ENCODE peak calls at places on chromosomes 7 and 10, in ten cellular contexts. One of them, this sample, is unnamed.

GRCh38 chr10:86068532-86069337 is 297.9 kb downstream of the GRID1 start:
- DNase-seq in AG04450: no peak
- DNase-seq in astrocyte of the spinal cord: no peak
- DNase-seq in fibroblast of pulmonary artery: no peak
- DNase-seq in gastrocnemius medialis: no peak
- DNase-seq in naive thymus-derived CD4-positive, alpha-beta T cell: no peak
- DNase-seq in K562: no peak
- DNase-seq in ascending aorta: no peak
- DNase-seq in HCT116: no peak
- DNase-seq in tibial nerve: no peak
- DNase-seq in this sample: no peak

GRCh38 chr10:29426420-29426819 is 137.6 kb downstream of the LYZL1 start:
- DNase-seq in fibroblast of pulmonary artery: no peak
- DNase-seq in astrocyte of the spinal cord: no peak
- DNase-seq in HCT116: no peak
- DNase-seq in tibial nerve: no peak
- DNase-seq in gastrocnemius medialis: no peak
- DNase-seq in naive thymus-derived CD4-positive, alpha-beta T cell: no peak
- DNase-seq in K562: no peak
- DNase-seq in AG04450: no peak
- DNase-seq in ascending aorta: no peak
- DNase-seq in this sample: no peak

GRCh38 chr7:13240349-13240748 is 552.9 kb downstream of the ARL4A start:
- DNase-seq in ascending aorta: no peak
- DNase-seq in naive thymus-derived CD4-positive, alpha-beta T cell: no peak
- DNase-seq in HCT116: peak; percentile 24
- DNase-seq in tibial nerve: no peak
- DNase-seq in AG04450: peak; percentile 0
- DNase-seq in astrocyte of the spinal cord: peak; percentile 53
- DNase-seq in K562: no peak
- DNase-seq in gastrocnemius medialis: no peak
- DNase-seq in fibroblast of pulmonary artery: peak; percentile 41
- DNase-seq in this sample: no peak

GRCh38 chr7:66206116-66206908 is 1.2 kb downstream of the TPST1 start:
- DNase-seq in gastrocnemius medialis: no peak
- DNase-seq in fibroblast of pulmonary artery: no peak
- DNase-seq in astrocyte of the spinal cord: no peak
- DNase-seq in naive thymus-derived CD4-positive, alpha-beta T cell: no peak
- DNase-seq in AG04450: no peak
- DNase-seq in tibial nerve: no peak
- DNase-seq in HCT116: no peak
- DNase-seq in K562: no peak
- DNase-seq in ascending aorta: no peak
- DNase-seq in this sample: no peak

GRCh38 chr10:119301397-119301796 is 94.0 kb downstream of the GRK5 start:
- DNase-seq in gastrocnemius medialis: no peak
- DNase-seq in tibial nerve: no peak
- DNase-seq in K562: no peak
- DNase-seq in ascending aorta: no peak
- DNase-seq in naive thymus-derived CD4-positive, alpha-beta T cell: peak; percentile 63
- DNase-seq in astrocyte of the spinal cord: no peak
- DNase-seq in HCT116: no peak
- DNase-seq in fibroblast of pulmonary artery: no peak
- DNase-seq in AG04450: no peak
- DNase-seq in this sample: peak; percentile 56

GRCh38 chr10:46992794-46993552 is 81.7 kb downstream of the PTPN20 start:
- DNase-seq in gastrocnemius medialis: no peak
- DNase-seq in tibial nerve: peak; percentile 43
- DNase-seq in ascending aorta: no peak
- DNase-seq in AG04450: no peak
- DNase-seq in K562: peak; percentile 41
- DNase-seq in astrocyte of the spinal cord: peak; percentile 47
- DNase-seq in fibroblast of pulmonary artery: peak; percentile 53
- DNase-seq in HCT116: peak; percentile 45
- DNase-seq in naive thymus-derived CD4-positive, alpha-beta T cell: no peak
- DNase-seq in this sample: peak; percentile 50

GRCh38 chr7:116571037-116571436 is 46.2 kb downstream of the CAV1 start:
- DNase-seq in naive thymus-derived CD4-positive, alpha-beta T cell: no peak
- DNase-seq in HCT116: no peak
- DNase-seq in tibial nerve: no peak
- DNase-seq in ascending aorta: no peak
- DNase-seq in fibroblast of pulmonary artery: peak; percentile 77
- DNase-seq in K562: no peak
- DNase-seq in AG04450: no peak
- DNase-seq in astrocyte of the spinal cord: peak; percentile 88
- DNase-seq in gastrocnemius medialis: no peak
- DNase-seq in this sample: no peak

GRCh38 chr7:151459726-151460473 is 20.0 kb upstream of the CRYGN start:
- DNase-seq in tibial nerve: peak; percentile 80
- DNase-seq in fibroblast of pulmonary artery: peak; percentile 94
- DNase-seq in K562: no peak
- DNase-seq in HCT116: peak; percentile 57
- DNase-seq in AG04450: peak; percentile 72
- DNase-seq in naive thymus-derived CD4-positive, alpha-beta T cell: no peak
- DNase-seq in astrocyte of the spinal cord: peak; percentile 88
- DNase-seq in ascending aorta: peak; percentile 52
- DNase-seq in gastrocnemius medialis: peak; percentile 87
- DNase-seq in this sample: no peak

GRCh38 chr7:732094-732541 is 5.0 kb upstream of the PRKAR1B start:
- DNase-seq in HCT116: peak; percentile 24
- DNase-seq in tibial nerve: no peak
- DNase-seq in gastrocnemius medialis: peak; percentile 56
- DNase-seq in naive thymus-derived CD4-positive, alpha-beta T cell: no peak
- DNase-seq in astrocyte of the spinal cord: peak; percentile 71
- DNase-seq in ascending aorta: no peak
- DNase-seq in AG04450: no peak
- DNase-seq in K562: peak; percentile 11
- DNase-seq in fibroblast of pulmonary artery: no peak
- DNase-seq in this sample: no peak

GRCh38 chr7:11623093-11623678 is 208.8 kb downstream of the THSD7A start:
- DNase-seq in ascending aorta: no peak
- DNase-seq in K562: no peak
- DNase-seq in astrocyte of the spinal cord: no peak
- DNase-seq in gastrocnemius medialis: no peak
- DNase-seq in naive thymus-derived CD4-positive, alpha-beta T cell: no peak
- DNase-seq in fibroblast of pulmonary artery: no peak
- DNase-seq in AG04450: no peak
- DNase-seq in HCT116: no peak
- DNase-seq in tibial nerve: no peak
- DNase-seq in this sample: no peak

GRCh38 chr7:19144661-19145428 is at the start of gene FERD3L:
- DNase-seq in fibroblast of pulmonary artery: no peak
- DNase-seq in AG04450: no peak
- DNase-seq in naive thymus-derived CD4-positive, alpha-beta T cell: no peak
- DNase-seq in HCT116: no peak
- DNase-seq in gastrocnemius medialis: no peak
- DNase-seq in K562: no peak
- DNase-seq in astrocyte of the spinal cord: no peak
- DNase-seq in tibial nerve: no peak
- DNase-seq in ascending aorta: no peak
- DNase-seq in this sample: no peak

DNA sequence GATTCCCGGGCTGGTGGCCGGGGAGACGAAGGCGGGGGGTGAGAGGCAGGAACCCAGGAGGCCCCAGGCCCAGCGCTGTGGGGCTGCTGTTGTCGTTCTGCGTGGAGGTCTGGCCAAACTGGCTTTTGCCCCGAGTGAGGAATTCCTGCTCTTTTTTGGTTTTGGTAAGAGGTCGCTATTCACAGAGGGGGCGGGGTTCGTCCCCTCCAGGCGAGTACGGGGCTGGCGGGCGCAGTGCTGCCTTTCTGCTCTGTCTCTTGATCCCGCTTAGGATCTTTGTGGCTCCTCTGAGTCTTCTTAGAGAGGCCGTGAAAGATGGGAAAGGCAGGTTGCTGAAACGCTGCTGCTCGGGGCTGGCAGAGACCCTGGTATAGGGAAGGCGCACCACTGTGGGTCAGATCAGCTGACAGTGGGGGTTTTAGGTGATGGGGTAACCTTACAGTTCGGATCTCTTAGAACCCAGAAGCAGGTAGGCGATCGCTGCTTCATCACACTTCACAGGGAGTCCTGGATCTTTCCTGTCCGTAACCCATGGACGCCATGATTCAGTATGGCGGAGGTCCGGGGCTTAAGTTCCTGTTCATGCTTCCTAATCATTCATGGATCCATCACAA is 136.7 kb downstream of the KIF20B start:
- DNase-seq in AG04450: no peak
- DNase-seq in fibroblast of pulmonary artery: no peak
- DNase-seq in astrocyte of the spinal cord: no peak
- DNase-seq in naive thymus-derived CD4-positive, alpha-beta T cell: no peak
- DNase-seq in K562: no peak
- DNase-seq in gastrocnemius medialis: no peak
- DNase-seq in ascending aorta: no peak
- DNase-seq in HCT116: no peak
- DNase-seq in tibial nerve: no peak
- DNase-seq in this sample: no peak
- H3K4me3 ChIP-seq in AG04450: peak overlapping the region; percentile 63
- H3K4me3 ChIP-seq in fibroblast of pulmonary artery: peak overlapping the region; percentile 52
- H3K4me3 ChIP-seq in astrocyte of the spinal cord: peak overlapping the region; percentile 43
- H3K4me3 ChIP-seq in naive thymus-derived CD4-positive, alpha-beta T cell: peak overlapping the region; percentile 57
- H3K4me3 ChIP-seq in K562: no peak overlapping the region
- H3K4me3 ChIP-seq in gastrocnemius medialis: peak overlapping the region; percentile 52
- H3K4me3 ChIP-seq in ascending aorta: peak overlapping the region; percentile 93
- H3K4me3 ChIP-seq in HCT116: no peak overlapping the region
- H3K4me3 ChIP-seq in tibial nerve: peak overlapping the region; percentile 26
- H3K4me3 ChIP-seq in this sample: no peak overlapping the region

GRCh38 chr7:117665393-117665792 is 185.6 kb downstream of the CFTR start:
- DNase-seq in gastrocnemius medialis: no peak
- DNase-seq in HCT116: no peak
- DNase-seq in fibroblast of pulmonary artery: peak; percentile 31
- DNase-seq in tibial nerve: no peak
- DNase-seq in ascending aorta: no peak
- DNase-seq in naive thymus-derived CD4-positive, alpha-beta T cell: no peak
- DNase-seq in astrocyte of the spinal cord: peak; percentile 16
- DNase-seq in K562: no peak
- DNase-seq in AG04450: no peak
- DNase-seq in this sample: no peak

GRCh38 chr7:117666689-117667088 is 186.9 kb downstream of the CFTR start:
- DNase-seq in fibroblast of pulmonary artery: no peak
- DNase-seq in tibial nerve: no peak
- DNase-seq in naive thymus-derived CD4-positive, alpha-beta T cell: no peak
- DNase-seq in HCT116: no peak
- DNase-seq in K562: no peak
- DNase-seq in gastrocnemius medialis: no peak
- DNase-seq in astrocyte of the spinal cord: no peak
- DNase-seq in AG04450: no peak
- DNase-seq in ascending aorta: no peak
- DNase-seq in this sample: no peak

GRCh38 chr7:117666019-117666418 is 186.2 kb downstream of the CFTR start:
- DNase-seq in astrocyte of the spinal cord: peak; percentile 69
- DNase-seq in K562: no peak
- DNase-seq in naive thymus-derived CD4-positive, alpha-beta T cell: no peak
- DNase-seq in ascending aorta: no peak
- DNase-seq in HCT116: peak; percentile 31
- DNase-seq in tibial nerve: no peak
- DNase-seq in AG04450: no peak
- DNase-seq in gastrocnemius medialis: no peak
- DNase-seq in fibroblast of pulmonary artery: peak; percentile 78
- DNase-seq in this sample: no peak

GRCh38 chr7:117669818-117670217 is 190.0 kb downstream of the CFTR start:
- DNase-seq in gastrocnemius medialis: no peak
- DNase-seq in naive thymus-derived CD4-positive, alpha-beta T cell: no peak
- DNase-seq in astrocyte of the spinal cord: no peak
- DNase-seq in ascending aorta: no peak
- DNase-seq in K562: peak; percentile 25
- DNase-seq in HCT116: no peak
- DNase-seq in tibial nerve: no peak
- DNase-seq in fibroblast of pulmonary artery: no peak
- DNase-seq in AG04450: no peak
- DNase-seq in this sample: no peak

DNA sequence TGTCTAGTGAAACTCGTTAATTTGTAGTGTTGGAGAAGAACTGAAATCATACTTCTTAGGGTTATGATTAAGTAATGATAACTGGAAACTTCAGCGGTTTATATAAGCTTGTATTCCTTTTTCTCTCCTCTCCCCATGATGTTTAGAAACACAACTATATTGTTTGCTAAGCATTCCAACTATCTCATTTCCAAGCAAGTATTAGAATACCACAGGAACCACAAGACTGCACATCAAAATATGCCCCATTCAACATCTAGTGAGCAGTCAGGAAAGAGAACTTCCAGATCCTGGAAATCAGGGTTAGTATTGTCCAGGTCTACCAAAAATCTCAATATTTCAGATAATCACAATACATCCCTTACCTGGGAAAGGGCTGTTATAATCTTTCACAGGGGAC is 187.6 kb downstream of the CFTR start:
- DNase-seq in naive thymus-derived CD4-positive, alpha-beta T cell: no peak
- DNase-seq in fibroblast of pulmonary artery: peak; percentile 26
- DNase-seq in tibial nerve: no peak
- DNase-seq in AG04450: no peak
- DNase-seq in HCT116: no peak
- DNase-seq in ascending aorta: no peak
- DNase-seq in astrocyte of the spinal cord: peak; percentile 40
- DNase-seq in gastrocnemius medialis: no peak
- DNase-seq in K562: no peak
- DNase-seq in this sample: no peak
- H3K4me3 ChIP-seq in naive thymus-derived CD4-positive, alpha-beta T cell: no peak overlapping the region
- H3K4me3 ChIP-seq in fibroblast of pulmonary artery: no peak overlapping the region
- H3K4me3 ChIP-seq in tibial nerve: no peak overlapping the region
- H3K4me3 ChIP-seq in AG04450: no peak overlapping the region
- H3K4me3 ChIP-seq in HCT116: no peak overlapping the region
- H3K4me3 ChIP-seq in ascending aorta: no peak overlapping the region
- H3K4me3 ChIP-seq in astrocyte of the spinal cord: no peak overlapping the region
- H3K4me3 ChIP-seq in gastrocnemius medialis: no peak overlapping the region
- H3K4me3 ChIP-seq in K562: no peak overlapping the region
- H3K4me3 ChIP-seq in this sample: no peak overlapping the region

GRCh38 chr10:21488954-21489446 is 36.5 kb downstream of the SKIDA1 start:
- DNase-seq in naive thymus-derived CD4-positive, alpha-beta T cell: no peak
- DNase-seq in AG04450: no peak
- DNase-seq in ascending aorta: no peak
- DNase-seq in gastrocnemius medialis: no peak
- DNase-seq in HCT116: no peak
- DNase-seq in astrocyte of the spinal cord: no peak
- DNase-seq in tibial nerve: no peak
- DNase-seq in K562: no peak
- DNase-seq in fibroblast of pulmonary artery: no peak
- DNase-seq in this sample: no peak
- H3K4me3 ChIP-seq in naive thymus-derived CD4-positive, alpha-beta T cell: no peak overlapping the region
- H3K4me3 ChIP-seq in AG04450: no peak overlapping the region
- H3K4me3 ChIP-seq in ascending aorta: no peak overlapping the region
- H3K4me3 ChIP-seq in gastrocnemius medialis: no peak overlapping the region
- H3K4me3 ChIP-seq in HCT116: no peak overlapping the region
- H3K4me3 ChIP-seq in astrocyte of the spinal cord: no peak overlapping the region
- H3K4me3 ChIP-seq in tibial nerve: no peak overlapping the region
- H3K4me3 ChIP-seq in K562: no peak overlapping the region
- H3K4me3 ChIP-seq in fibroblast of pulmonary artery: no peak overlapping the region
- H3K4me3 ChIP-seq in this sample: no peak overlapping the region

DNA sequence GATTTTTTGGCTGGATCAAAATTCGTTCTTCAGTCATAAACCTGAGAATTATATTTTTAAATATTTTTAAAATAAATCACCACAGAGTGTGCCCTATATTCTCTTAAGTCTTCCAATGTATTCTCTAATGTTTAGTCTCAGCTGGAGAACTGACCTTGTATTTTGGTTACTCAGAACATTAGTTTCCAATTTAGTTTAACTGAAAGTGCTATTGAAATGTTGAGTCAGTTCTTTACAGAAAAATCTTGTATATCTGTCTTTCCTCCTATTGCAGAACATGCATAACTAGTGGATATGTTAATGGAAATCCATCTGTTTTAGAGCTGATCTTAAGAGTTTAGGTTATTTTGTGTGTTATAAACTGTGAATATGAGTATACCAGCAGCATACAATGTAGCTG is 422.7 kb upstream of the IGFBP3 start:
- DNase-seq in ascending aorta: no peak
- DNase-seq in fibroblast of pulmonary artery: no peak
- DNase-seq in AG04450: no peak
- DNase-seq in gastrocnemius medialis: no peak
- DNase-seq in K562: no peak
- DNase-seq in naive thymus-derived CD4-positive, alpha-beta T cell: no peak
- DNase-seq in HCT116: no peak
- DNase-seq in tibial nerve: no peak
- DNase-seq in astrocyte of the spinal cord: no peak
- DNase-seq in this sample: no peak
- H3K4me3 ChIP-seq in ascending aorta: no peak overlapping the region
- H3K4me3 ChIP-seq in fibroblast of pulmonary artery: no peak overlapping the region
- H3K4me3 ChIP-seq in AG04450: no peak overlapping the region
- H3K4me3 ChIP-seq in gastrocnemius medialis: no peak overlapping the region
- H3K4me3 ChIP-seq in K562: no peak overlapping the region
- H3K4me3 ChIP-seq in naive thymus-derived CD4-positive, alpha-beta T cell: no peak overlapping the region
- H3K4me3 ChIP-seq in HCT116: no peak overlapping the region
- H3K4me3 ChIP-seq in tibial nerve: no peak overlapping the region
- H3K4me3 ChIP-seq in astrocyte of the spinal cord: no peak overlapping the region
- H3K4me3 ChIP-seq in this sample: no peak overlapping the region

This sample was measured in Jurkat, Clone E6-1.